ENCODE peak calls at places on chromosome 3, in nine cellular contexts. One of them, this sample, is unnamed.

GRCh38 chr3:52014613-52015012 is 18.9 kb upstream of the RPL29 start:
- DNase-seq in endothelial cell of umbilical vein: no peak
- DNase-seq in HCT116: peak; percentile 15
- DNase-seq in breast epithelium: no peak
- DNase-seq in GM23338: peak; percentile 81
- DNase-seq in transverse colon: no peak
- DNase-seq in stomach: no peak
- DNase-seq in spleen: no peak
- DNase-seq in vagina: no peak
- DNase-seq in this sample: no peak

GRCh38 chr3:128170866-128171516 is 17.7 kb downstream of the EEFSEC start:
- DNase-seq in GM23338: peak; percentile 69
- DNase-seq in transverse colon: peak; percentile 47
- DNase-seq in vagina: no peak
- DNase-seq in endothelial cell of umbilical vein: peak; percentile 78
- DNase-seq in HCT116: peak; percentile 56
- DNase-seq in spleen: no peak
- DNase-seq in stomach: peak; percentile 34
- DNase-seq in breast epithelium: peak; percentile 61
- DNase-seq in this sample: no peak

GRCh38 chr3:136749106-136749505 is 3.1 kb downstream of the STAG1 start:
- DNase-seq in HCT116: no peak
- DNase-seq in transverse colon: no peak
- DNase-seq in GM23338: no peak
- DNase-seq in endothelial cell of umbilical vein: no peak
- DNase-seq in stomach: no peak
- DNase-seq in spleen: no peak
- DNase-seq in vagina: no peak
- DNase-seq in breast epithelium: no peak
- DNase-seq in this sample: no peak

GRCh38 chr3:71097557-71097956 is 486.0 kb downstream of the FOXP1 start:
- DNase-seq in spleen: no peak
- DNase-seq in endothelial cell of umbilical vein: no peak
- DNase-seq in transverse colon: no peak
- DNase-seq in stomach: no peak
- DNase-seq in GM23338: no peak
- DNase-seq in breast epithelium: no peak
- DNase-seq in vagina: no peak
- DNase-seq in HCT116: no peak
- DNase-seq in this sample: no peak

GRCh38 chr3:195086885-195087284 is 184.1 kb downstream of the XXYLT1 start:
- DNase-seq in HCT116: no peak
- DNase-seq in spleen: peak; percentile 77
- DNase-seq in endothelial cell of umbilical vein: no peak
- DNase-seq in stomach: no peak
- DNase-seq in vagina: no peak
- DNase-seq in GM23338: no peak
- DNase-seq in transverse colon: no peak
- DNase-seq in breast epithelium: no peak
- DNase-seq in this sample: no peak

GRCh38 chr3:141410408-141410807 is 42.1 kb downstream of the ZBTB38 start:
- DNase-seq in stomach: no peak
- DNase-seq in transverse colon: peak; percentile 46
- DNase-seq in vagina: no peak
- DNase-seq in spleen: no peak
- DNase-seq in endothelial cell of umbilical vein: no peak
- DNase-seq in GM23338: no peak
- DNase-seq in breast epithelium: no peak
- DNase-seq in HCT116: no peak
- DNase-seq in this sample: no peak

GRCh38 chr3:156171517-156172267 is 51.3 kb downstream of the KCNAB1 start:
- DNase-seq in stomach: no peak
- DNase-seq in vagina: no peak
- DNase-seq in spleen: no peak
- DNase-seq in endothelial cell of umbilical vein: no peak
- DNase-seq in transverse colon: no peak
- DNase-seq in HCT116: no peak
- DNase-seq in GM23338: no peak
- DNase-seq in breast epithelium: no peak
- DNase-seq in this sample: no peak

GRCh38 chr3:141707741-141708203 is 30.3 kb upstream of the RNF7 start:
- DNase-seq in HCT116: no peak
- DNase-seq in stomach: no peak
- DNase-seq in endothelial cell of umbilical vein: peak; percentile 97
- DNase-seq in vagina: no peak
- DNase-seq in spleen: no peak
- DNase-seq in transverse colon: no peak
- DNase-seq in GM23338: no peak
- DNase-seq in breast epithelium: no peak
- DNase-seq in this sample: no peak

GRCh38 chr3:189547448-189547847 is 83.7 kb upstream of the TP63 start:
- DNase-seq in vagina: no peak
- DNase-seq in transverse colon: no peak
- DNase-seq in stomach: no peak
- DNase-seq in endothelial cell of umbilical vein: no peak
- DNase-seq in spleen: no peak
- DNase-seq in HCT116: no peak
- DNase-seq in GM23338: no peak
- DNase-seq in breast epithelium: no peak
- DNase-seq in this sample: no peak

GRCh38 chr3:194326192-194327029 is 24.7 kb downstream of the CPN2 start:
- DNase-seq in stomach: no peak
- DNase-seq in transverse colon: no peak
- DNase-seq in HCT116: peak; percentile 49
- DNase-seq in spleen: no peak
- DNase-seq in vagina: no peak
- DNase-seq in endothelial cell of umbilical vein: no peak
- DNase-seq in breast epithelium: no peak
- DNase-seq in GM23338: no peak
- DNase-seq in this sample: no peak

GRCh38 chr3:195159819-195160175 is 111.2 kb downstream of the XXYLT1 start:
- DNase-seq in GM23338: no peak
- DNase-seq in spleen: no peak
- DNase-seq in stomach: no peak
- DNase-seq in transverse colon: no peak
- DNase-seq in HCT116: no peak
- DNase-seq in endothelial cell of umbilical vein: no peak
- DNase-seq in breast epithelium: no peak
- DNase-seq in vagina: no peak
- DNase-seq in this sample: no peak

GRCh38 chr3:143693506-143693905 is 154.8 kb downstream of the SLC9A9 start:
- DNase-seq in breast epithelium: no peak
- DNase-seq in transverse colon: no peak
- DNase-seq in vagina: no peak
- DNase-seq in HCT116: no peak
- DNase-seq in GM23338: no peak
- DNase-seq in endothelial cell of umbilical vein: no peak
- DNase-seq in spleen: no peak
- DNase-seq in stomach: no peak
- DNase-seq in this sample: no peak

GRCh38 chr3:111581403-111582113 is 13.6 kb downstream of the ZBED2 start:
- DNase-seq in endothelial cell of umbilical vein: no peak
- DNase-seq in stomach: no peak
- DNase-seq in breast epithelium: no peak
- DNase-seq in HCT116: no peak
- DNase-seq in transverse colon: no peak
- DNase-seq in vagina: no peak
- DNase-seq in spleen: no peak
- DNase-seq in GM23338: no peak
- DNase-seq in this sample: no peak
- TF ChIP-seq POLR2AphosphoS5 in endothelial cell of umbilical vein: no peak
- TF ChIP-seq POLR2AphosphoS5 in stomach: no peak
- TF ChIP-seq POLR2AphosphoS5 in breast epithelium: no peak
- TF ChIP-seq POLR2AphosphoS5 in HCT116: no peak
- TF ChIP-seq POLR2AphosphoS5 in transverse colon: no peak
- TF ChIP-seq POLR2AphosphoS5 in vagina: no peak
- TF ChIP-seq POLR2AphosphoS5 in spleen: no peak
- TF ChIP-seq POLR2AphosphoS5 in GM23338: no peak
- TF ChIP-seq POLR2AphosphoS5 in this sample: no peak

GRCh38 chr3:133659806-133660205 is 1.9 kb downstream of the TOPBP1 start:
- DNase-seq in transverse colon: no peak
- DNase-seq in spleen: no peak
- DNase-seq in HCT116: no peak
- DNase-seq in endothelial cell of umbilical vein: no peak
- DNase-seq in GM23338: no peak
- DNase-seq in breast epithelium: no peak
- DNase-seq in vagina: no peak
- DNase-seq in stomach: no peak
- DNase-seq in this sample: no peak
- H3K4me3 ChIP-seq in transverse colon: no peak overlapping the region
- H3K4me3 ChIP-seq in spleen: no peak overlapping the region
- H3K4me3 ChIP-seq in HCT116: no peak overlapping the region
- H3K4me3 ChIP-seq in endothelial cell of umbilical vein: no peak overlapping the region
- H3K4me3 ChIP-seq in GM23338: peak overlapping the region; percentile 97
- H3K4me3 ChIP-seq in breast epithelium: no peak overlapping the region
- H3K4me3 ChIP-seq in vagina: no peak overlapping the region
- H3K4me3 ChIP-seq in stomach: no peak overlapping the region
- H3K4me3 ChIP-seq in this sample: peak overlapping the region; percentile 85

GRCh38 chr3:43691120-43692002 is 623 bp downstream of the ABHD5 start:
- DNase-seq in HCT116: peak; percentile 68
- DNase-seq in transverse colon: peak; percentile 82
- DNase-seq in spleen: peak; percentile 93
- DNase-seq in GM23338: peak; percentile 93
- DNase-seq in stomach: peak; percentile 84
- DNase-seq in breast epithelium: peak; percentile 73
- DNase-seq in endothelial cell of umbilical vein: peak; percentile 40
- DNase-seq in vagina: no peak
- DNase-seq in this sample: no peak
- TF ChIP-seq POLR2AphosphoS5 in HCT116: peak; percentile 61
- TF ChIP-seq POLR2AphosphoS5 in transverse colon: peak; percentile 57
- TF ChIP-seq POLR2AphosphoS5 in spleen: no peak
- TF ChIP-seq POLR2AphosphoS5 in GM23338: peak; percentile 54
- TF ChIP-seq POLR2AphosphoS5 in stomach: no peak
- TF ChIP-seq POLR2AphosphoS5 in breast epithelium: no peak
- TF ChIP-seq POLR2AphosphoS5 in endothelial cell of umbilical vein: no peak
- TF ChIP-seq POLR2AphosphoS5 in vagina: no peak
- TF ChIP-seq POLR2AphosphoS5 in this sample: no peak

DNA sequence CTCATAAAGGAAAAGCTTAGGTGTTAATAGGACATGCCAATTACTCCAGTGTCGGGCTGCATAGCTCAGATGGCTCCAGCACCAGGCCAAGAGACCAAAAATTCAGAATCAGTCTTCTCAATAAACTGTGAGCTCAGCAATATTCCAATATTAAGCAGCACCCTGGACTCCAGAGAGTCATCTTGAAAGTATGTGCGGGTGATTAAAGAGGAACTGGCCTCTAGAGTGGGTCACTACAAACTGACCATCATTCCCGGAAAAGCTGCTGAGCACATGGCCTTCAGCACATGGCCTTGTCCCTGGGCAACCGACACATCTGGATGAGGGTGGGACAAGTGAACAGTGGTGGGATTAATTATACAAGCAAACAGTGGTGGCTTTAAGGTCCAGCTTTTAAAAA is 59.0 kb downstream of the MAGI1 start:
- DNase-seq in breast epithelium: no peak
- DNase-seq in HCT116: no peak
- DNase-seq in transverse colon: no peak
- DNase-seq in GM23338: no peak
- DNase-seq in spleen: no peak
- DNase-seq in endothelial cell of umbilical vein: no peak
- DNase-seq in vagina: no peak
- DNase-seq in stomach: no peak
- DNase-seq in this sample: no peak
- H3K4me3 ChIP-seq in breast epithelium: no peak overlapping the region
- H3K4me3 ChIP-seq in HCT116: no peak overlapping the region
- H3K4me3 ChIP-seq in transverse colon: no peak overlapping the region
- H3K4me3 ChIP-seq in GM23338: no peak overlapping the region
- H3K4me3 ChIP-seq in spleen: no peak overlapping the region
- H3K4me3 ChIP-seq in endothelial cell of umbilical vein: no peak overlapping the region
- H3K4me3 ChIP-seq in vagina: no peak overlapping the region
- H3K4me3 ChIP-seq in stomach: no peak overlapping the region
- H3K4me3 ChIP-seq in this sample: no peak overlapping the region

GRCh38 chr3:138199847-138200246 is 12.7 kb downstream of the ARMC8 start:
- DNase-seq in transverse colon: no peak
- DNase-seq in endothelial cell of umbilical vein: no peak
- DNase-seq in vagina: no peak
- DNase-seq in GM23338: no peak
- DNase-seq in breast epithelium: no peak
- DNase-seq in HCT116: no peak
- DNase-seq in stomach: no peak
- DNase-seq in spleen: no peak
- DNase-seq in this sample: no peak
- TF ChIP-seq POLR2AphosphoS5 in transverse colon: no peak
- TF ChIP-seq POLR2AphosphoS5 in endothelial cell of umbilical vein: no peak
- TF ChIP-seq POLR2AphosphoS5 in vagina: no peak
- TF ChIP-seq POLR2AphosphoS5 in GM23338: no peak
- TF ChIP-seq POLR2AphosphoS5 in breast epithelium: no peak
- TF ChIP-seq POLR2AphosphoS5 in HCT116: no peak
- TF ChIP-seq POLR2AphosphoS5 in stomach: no peak
- TF ChIP-seq POLR2AphosphoS5 in spleen: no peak
- TF ChIP-seq POLR2AphosphoS5 in this sample: no peak

GRCh38 chr3:46566040-46566631 is at the start of gene LRRC2:
- DNase-seq in vagina: no peak
- DNase-seq in breast epithelium: no peak
- DNase-seq in transverse colon: peak; percentile 42
- DNase-seq in endothelial cell of umbilical vein: peak; percentile 33
- DNase-seq in spleen: peak; percentile 76
- DNase-seq in stomach: peak; percentile 73
- DNase-seq in HCT116: no peak
- DNase-seq in GM23338: peak; percentile 72
- DNase-seq in this sample: no peak
- H3K4me3 ChIP-seq in vagina: peak within 1 kb of the TSS; percentile 55
- H3K4me3 ChIP-seq in breast epithelium: peak within 1 kb of the TSS; percentile 82
- H3K4me3 ChIP-seq in transverse colon: peak within 1 kb of the TSS; percentile 61
- H3K4me3 ChIP-seq in endothelial cell of umbilical vein: peak within 1 kb of the TSS; percentile 40
- H3K4me3 ChIP-seq in spleen: peak within 1 kb of the TSS; percentile 46
- H3K4me3 ChIP-seq in stomach: peak within 1 kb of the TSS; percentile 75
- H3K4me3 ChIP-seq in HCT116: no peak within 1 kb of the TSS
- H3K4me3 ChIP-seq in GM23338: peak within 1 kb of the TSS; percentile 56
- H3K4me3 ChIP-seq in this sample: no peak within 1 kb of the TSS

This sample was measured in SK-N-MC.